ENCODE peak calls at places on chromosomes 2 and 18, in nine cellular contexts. J is HTR-8/SVneo; W is AG09309; I is CD4-positive, CD25-positive, alpha-beta regulatory T cell; X is choroid plexus epithelial cell; Y is AML-193; E is activated naive CD4-positive, alpha-beta T cell; Z is A549; C is AG08395. M is an unnamed sample.

GRCh38 chr2:65514555-65515195 is 82.3 kb upstream of the SPRED2 start:
- DNase-seq in E (no peak), J (no peak), Z (no peak), Y (no peak), C (peak), X (peak), W (no peak), I (no peak), M (no peak)

GRCh38 chr2:215921884-215922283 is 91.5 kb downstream of the MREG start:
- DNase-seq in Z (no peak), X (peak), W (no peak), C (no peak), E (no peak), I (no peak), J (peak), Y (no peak), M (peak)

GRCh38 chr18:48923746-48924580 is 26.8 kb downstream of the SMAD7 start:
- DNase-seq in I (no peak), Z (no peak), C (peak), Y (no peak), X (peak), W (no peak), J (no peak), E (no peak), M (no peak)

GRCh38 chr2:109371481-109372170 is 242.1 kb downstream of the SEPTIN10 start:
- DNase-seq in I (no peak), J (no peak), X (no peak), C (no peak), W (no peak), E (no peak), Y (no peak), Z (no peak), M (no peak)

GRCh38 chr2:33577660-33578059 is 21.4 kb downstream of the FAM98A start:
- DNase-seq in I (no peak), C (peak), X (peak), Z (no peak), E (no peak), J (no peak), Y (no peak), W (no peak), M (no peak)

GRCh38 chr18:77071711-77072292 is 60.8 kb downstream of the MBP start:
- DNase-seq in Z (peak), I (peak), W (peak), X (peak), E (no peak), Y (no peak), C (no peak), J (peak), M (no peak)

GRCh38 chr2:1653137-1653789 is 91.1 kb downstream of the PXDN start:
- DNase-seq in W (peak), X (peak), Z (no peak), C (peak), Y (no peak), I (no peak), E (no peak), J (no peak), M (peak)

GRCh38 chr2:118372876-118373597 is 284.8 kb downstream of the INSIG2 start:
- DNase-seq in X (no peak), Z (no peak), W (no peak), I (no peak), J (no peak), Y (no peak), E (no peak), C (no peak), M (no peak)

GRCh38 chr2:157261199-157261782 is 3.8 kb downstream of the GALNT5 start:
- DNase-seq in C (peak), Z (peak), W (no peak), E (peak), Y (no peak), J (no peak), X (peak), I (no peak), M (peak)

GRCh38 chr2:128466377-128467175 is 147.9 kb upstream of the HS6ST1 start:
- DNase-seq in J (no peak), Y (no peak), E (no peak), Z (no peak), C (no peak), W (no peak), I (no peak), X (no peak), M (no peak)

GRCh38 chr2:154620490-154620889 is 78.0 kb upstream of the KCNJ3 start:
- DNase-seq in J (no peak), C (no peak), I (no peak), X (no peak), E (no peak), W (no peak), Z (no peak), Y (no peak), M (no peak)

GRCh38 chr2:239153806-239154591 is 246.8 kb downstream of the HDAC4 start:
- DNase-seq in Y (no peak), E (no peak), I (no peak), X (no peak), J (no peak), W (no peak), Z (no peak), C (no peak), M (no peak)

GRCh38 chr2:224870341-224870740 is 154.2 kb upstream of the CCDC195 start:
- DNase-seq in X (peak), J (no peak), Z (no peak), Y (no peak), E (no peak), I (no peak), W (no peak), C (no peak), M (no peak)

GRCh38 chr2:237097326-237097910 is 11.7 kb downstream of the COPS8 start:
- DNase-seq in I (no peak), W (no peak), X (no peak), C (no peak), Y (no peak), Z (no peak), E (no peak), J (no peak), M (no peak)

GRCh38 chr18:36312806-36313395 is 15.4 kb downstream of the FHOD3 start:
- DNase-seq in W (no peak), C (no peak), I (no peak), X (peak), J (no peak), E (no peak), Y (no peak), Z (no peak), M (no peak)

M was measured in ACHN.